ENCODE peak calls at places on chromosome 6, in six cellular contexts. H is skeletal muscle cell, E is A549, K is ovary, X is AG04449, Q is fibroblast of lung. Y is an unnamed sample.

GRCh38 chr6:168313371-168314028 is 6.1 kb downstream of the DACT2 start:
- DNase-seq in X (no peak), Q (no peak), K (no peak), E (no peak), H (no peak), Y (no peak)

GRCh38 chr6:24910850-24911712 is 24.7 kb downstream of the RIPOR2 start:
- DNase-seq in X (no peak), H (no peak), K (peak), Q (peak), E (no peak), Y (no peak)

GRCh38 chr6:147651249-147652063 is 143.0 kb downstream of the SAMD5 start:
- DNase-seq in E (no peak), K (no peak), Q (peak), X (no peak), H (no peak), Y (no peak)

GRCh38 chr6:156167289-156168076 is 609.7 kb upstream of the ARID1B start:
- DNase-seq in X (no peak), Q (no peak), E (no peak), H (no peak), K (peak), Y (no peak)

GRCh38 chr6:147578159-147578558 is 69.7 kb downstream of the SAMD5 start:
- DNase-seq in K (no peak), E (no peak), Q (no peak), H (no peak), X (no peak), Y (no peak)

GRCh38 chr6:13406051-13406477 is 77.7 kb upstream of the TBC1D7 start:
- DNase-seq in H (no peak), X (no peak), E (no peak), Q (no peak), K (no peak), Y (no peak)

GRCh38 chr6:147246853-147247635 is 42.8 kb downstream of the STXBP5 start:
- DNase-seq in K (no peak), E (no peak), H (no peak), X (no peak), Q (peak), Y (no peak)

GRCh38 chr6:19851273-19852089 is 14.3 kb downstream of the ID4 start:
- DNase-seq in Q (peak), X (peak), K (no peak), E (peak), H (peak), Y (peak)

GRCh38 chr6:145863988-145864616 is 49.5 kb upstream of the FBXO30 start:
- DNase-seq in E (no peak), Q (no peak), K (no peak), X (no peak), H (no peak), Y (no peak)

GRCh38 chr6:14664616-14665315 is 547.2 kb downstream of the CD83 start:
- DNase-seq in H (no peak), Q (no peak), K (no peak), E (no peak), X (no peak), Y (no peak)

GRCh38 chr6:44073612-44074382 is 53.5 kb downstream of the MRPL14 start:
- DNase-seq in Q (no peak), K (no peak), E (no peak), H (no peak), X (no peak), Y (no peak)

GRCh38 chr6:16200231-16200941 is 38.0 kb upstream of the GMPR start:
- DNase-seq in K (no peak), X (no peak), Q (peak), H (no peak), E (no peak), Y (no peak)

GRCh38 chr6:43393597-43393996 is 24.1 kb upstream of the ZNF318 start:
- DNase-seq in H (no peak), K (no peak), E (no peak), X (no peak), Q (no peak), Y (no peak)

GRCh38 chr6:100296810-100297544 is 167.7 kb downstream of the SIM1 start:
- DNase-seq in X (peak), K (no peak), H (peak), E (peak), Q (peak), Y (peak)

GRCh38 chr6:11110921-11111768 is at the start of gene ERVFRD-1:
- DNase-seq in H (no peak), E (no peak), K (no peak), Q (no peak), X (no peak), Y (no peak)

GRCh38 chr6:133724726-133725125 is 164.2 kb upstream of the TCF21 start:
- DNase-seq in K (no peak), X (no peak), H (no peak), E (no peak), Q (peak), Y (no peak)

GRCh38 chr6:125598422-125598821 is 151.0 kb upstream of the HEY2 start:
- DNase-seq in X (no peak), Q (peak), K (no peak), H (peak), E (no peak), Y (no peak)

GRCh38 chr6:106377061-106377540 is 16.6 kb downstream of the CRYBG1 start:
- DNase-seq in E (no peak), Q (peak), K (no peak), H (peak), X (peak), Y (no peak)

GRCh38 chr6:74073429-74073828 is 377.4 kb downstream of the CD109 start:
- DNase-seq in E (no peak), H (peak), K (no peak), X (no peak), Q (peak), Y (no peak)

GRCh38 chr6:148681666-148682065 is 65.2 kb upstream of the UST start:
- DNase-seq in E (no peak), X (no peak), Q (no peak), H (no peak), K (no peak), Y (no peak)

GRCh38 chr6:15063253-15063853 is 182.5 kb upstream of the JARID2 start:
- DNase-seq in K (no peak), Q (peak), H (peak), E (no peak), X (no peak), Y (no peak)

GRCh38 chr6:62103186-62103859 is 182.7 kb downstream of the KHDRBS2 start:
- DNase-seq in Q (no peak), K (no peak), H (no peak), X (no peak), E (no peak), Y (no peak)

GRCh38 chr6:108492131-108492766 is 68.5 kb upstream of the FOXO3 start:
- DNase-seq in Q (peak), X (no peak), H (peak), E (peak), K (no peak), Y (peak)

GRCh38 chr6:148441454-148441911 is 98.8 kb downstream of the SASH1 start:
- DNase-seq in E (peak), K (no peak), Q (peak), H (peak), X (no peak), Y (peak)

GRCh38 chr6:7424967-7425807 is 35.6 kb downstream of the RIOK1 start:
- DNase-seq in H (no peak), Q (peak), X (no peak), E (peak), K (no peak), Y (no peak)

GRCh38 chr6:166584813-166585429 is 1.6 kb downstream of the RAMACL start:
- DNase-seq in X (peak), H (no peak), Q (no peak), E (no peak), K (no peak), Y (peak)

GRCh38 chr6:118709859-118710350 is 58.5 kb upstream of the CEP85L start:
- DNase-seq in K (no peak), E (no peak), X (no peak), Q (peak), H (peak), Y (peak)
- H3K4me3 ChIP-seq in K (peak), E (peak), X (peak), Q (peak), H (peak), Y (peak)

DNA sequence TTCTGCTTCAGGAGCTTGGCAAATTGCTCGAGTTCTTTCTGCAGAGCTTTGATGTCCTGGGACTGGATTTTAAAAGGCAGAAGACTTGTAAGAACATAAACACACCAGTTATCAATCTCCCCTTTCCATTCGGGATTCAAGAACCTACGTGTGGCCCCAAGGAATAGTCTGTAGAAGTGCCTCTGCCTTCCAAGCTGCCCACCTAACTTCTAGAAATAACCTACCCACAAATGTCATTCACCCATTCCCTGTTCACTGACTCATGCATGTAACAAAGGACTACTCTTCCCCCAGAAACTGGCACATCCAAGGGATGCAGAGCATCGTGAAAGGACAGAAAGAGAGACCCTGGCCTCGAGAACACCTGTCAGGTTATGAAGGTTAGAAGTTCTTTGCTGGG is 4.5 kb downstream of the POU5F1 start:
- DNase-seq in Q (no peak), E (no peak), H (no peak), X (no peak), K (no peak), Y (no peak)
- H3K4me3 ChIP-seq in Q (no peak), E (no peak), H (no peak), X (no peak), K (no peak), Y (no peak)

GRCh38 chr6:48826884-48827701 is 636.0 kb downstream of the MMUT start:
- DNase-seq in K (no peak), Q (peak), H (peak), E (peak), X (peak), Y (peak)

GRCh38 chr6:48825501-48826317 is 637.3 kb downstream of the MMUT start:
- DNase-seq in H (no peak), K (no peak), Q (peak), X (no peak), E (no peak), Y (no peak)

DNA sequence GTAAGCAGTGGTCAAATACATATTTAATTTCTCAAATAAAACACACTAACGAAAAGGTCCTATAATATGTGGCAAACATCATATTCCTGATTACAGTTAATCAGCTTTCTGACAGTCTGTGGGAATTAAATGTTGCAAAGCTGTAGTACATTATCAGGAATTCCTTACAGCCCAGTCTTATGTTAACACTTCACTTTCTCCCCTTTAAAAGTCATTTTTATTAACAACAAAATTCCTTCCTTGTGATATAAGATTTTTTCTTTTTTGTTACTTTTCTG is 636.8 kb downstream of the MMUT start:
- DNase-seq in K (no peak), H (no peak), E (no peak), X (no peak), Q (peak), Y (no peak)
- H3K4me3 ChIP-seq in K (no peak), H (no peak), E (peak), X (no peak), Q (no peak), Y (no peak)

DNA sequence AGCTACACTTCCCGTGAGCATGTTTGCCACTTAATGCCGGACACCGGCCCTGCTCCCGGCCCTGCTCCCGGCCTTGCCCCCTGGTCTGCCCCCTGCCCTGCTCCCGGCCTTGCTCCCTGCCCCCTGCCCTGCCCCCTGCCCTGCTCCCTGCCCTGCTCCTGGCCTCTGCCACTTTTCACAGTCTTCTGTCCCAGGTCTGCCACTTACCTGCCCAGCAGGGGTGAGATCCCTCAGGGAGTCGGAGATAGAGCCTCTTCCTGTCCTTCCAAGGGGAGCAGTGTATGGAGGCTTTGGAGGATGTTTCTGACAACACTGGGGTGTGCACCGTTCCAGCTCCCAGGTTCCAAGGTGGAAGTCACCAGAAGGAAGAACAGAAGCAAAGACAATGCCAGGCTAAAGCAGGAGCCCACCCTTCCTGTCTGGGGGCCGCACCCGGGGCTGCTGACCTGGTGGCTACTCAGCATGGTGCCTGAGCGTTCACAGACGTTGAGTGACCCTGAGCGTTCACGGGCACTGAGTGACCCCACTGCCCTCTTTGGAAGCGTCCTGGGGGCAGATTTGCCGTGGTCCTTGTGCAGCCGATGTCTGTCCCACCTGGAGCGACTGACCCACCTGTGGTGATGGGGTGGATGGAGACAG is 199.8 kb downstream of the DLL1 start:
- DNase-seq in X (no peak), E (no peak), Q (no peak), H (no peak), K (no peak), Y (no peak)
- H3K4me3 ChIP-seq in X (no peak), E (no peak), Q (no peak), H (no peak), K (no peak), Y (no peak)

GRCh38 chr6:142781124-142781523 is 163.9 kb downstream of the HIVEP2 start:
- DNase-seq in Q (peak), E (no peak), K (no peak), X (no peak), H (no peak), Y (no peak)
- H3K4me3 ChIP-seq in Q (no peak), E (no peak), K (no peak), X (no peak), H (no peak), Y (no peak)

Y was measured in HFF-Myc.